ENCODE peak calls at places on chromosome 6, in ten cellular contexts. M, P, J, A, H, Y, G, U, O and N are unnamed samples.

GRCh38 chr6:129498950-129499870 is 210.8 kb downstream of the ARHGAP18 start:
- DNase-seq in M (peak), P (peak), J (no peak), A (no peak), H (peak), Y (peak), G (peak), U (no peak), O (peak), N (peak)

GRCh38 chr6:142845624-142846458 is 99.1 kb downstream of the HIVEP2 start:
- DNase-seq in M (no peak), P (peak), J (peak), A (peak), H (peak), Y (peak), G (peak), U (peak), O (peak), N (peak)

GRCh38 chr6:4912559-4912958 is 91.3 kb downstream of the RPP40 start:
- DNase-seq in M (no peak), P (no peak), J (no peak), A (no peak), H (no peak), Y (no peak), G (no peak), U (no peak), O (no peak), N (no peak)

GRCh38 chr6:118372413-118372812 is 175.7 kb upstream of the PLN start:
- DNase-seq in M (no peak), P (peak), J (no peak), A (peak), H (no peak), Y (no peak), G (peak), U (no peak), O (peak), N (peak)

GRCh38 chr6:169051371-169051770 is 202.3 kb downstream of the THBS2 start:
- DNase-seq in M (no peak), P (no peak), J (no peak), A (no peak), H (no peak), Y (no peak), G (peak), U (no peak), O (no peak), N (no peak)

GRCh38 chr6:106637718-106638341 is 8.5 kb downstream of the QRSL1 start:
- DNase-seq in M (no peak), P (no peak), J (no peak), A (no peak), H (no peak), Y (no peak), G (no peak), U (no peak), O (no peak), N (no peak)

GRCh38 chr6:129489215-129489765 is 220.7 kb downstream of the ARHGAP18 start:
- DNase-seq in M (no peak), P (no peak), J (no peak), A (no peak), H (no peak), Y (no peak), G (no peak), U (no peak), O (no peak), N (no peak)

GRCh38 chr6:98014791-98015201 is 731.8 kb upstream of the MMS22L start:
- DNase-seq in M (no peak), P (peak), J (no peak), A (no peak), H (no peak), Y (no peak), G (no peak), U (no peak), O (no peak), N (no peak)

GRCh38 chr6:109093732-109094131 is 914 bp downstream of the SESN1 start:
- DNase-seq in M (no peak), P (no peak), J (no peak), A (no peak), H (no peak), Y (peak), G (peak), U (no peak), O (peak), N (no peak)